ENCODE peak calls at places on chromosomes 1 and 21, in seven cellular contexts. N is brain microvascular endothelial cell, B is AG04450, H is dorsolateral prefrontal cortex, Q is sigmoid colon, V is HCT116, P is tibial artery. D is an unnamed sample.

GRCh38 chr1:44276006-44276405 is 62.7 kb downstream of the DMAP1 start:
- DNase-seq in N (peak), Q (no peak), B (no peak), P (no peak), H (no peak), V (no peak), D (no peak)

GRCh38 chr1:241560511-241561187 is 28.5 kb downstream of the KMO start:
- DNase-seq in H (no peak), N (no peak), B (no peak), V (no peak), P (no peak), Q (no peak), D (no peak)

GRCh38 chr1:995665-996633 is 3.9 kb downstream of the HES4 start:
- DNase-seq in N (no peak), B (no peak), Q (peak), P (no peak), H (no peak), V (no peak), D (no peak)

GRCh38 chr1:205076245-205076761 is 8.0 kb downstream of the TMEM81 start:
- DNase-seq in B (no peak), N (no peak), H (no peak), V (no peak), Q (no peak), P (no peak), D (no peak)

GRCh38 chr1:1001631-1002300 is 1.9 kb upstream of the HES4 start:
- DNase-seq in Q (peak), N (no peak), H (peak), B (no peak), V (peak), P (peak), D (peak)

GRCh38 chr1:12464627-12465056 is 153.4 kb downstream of the DHRS3 start:
- DNase-seq in N (peak), H (no peak), B (peak), P (peak), V (no peak), Q (peak), D (no peak)

GRCh38 chr1:173048629-173049326 is 2.0 kb downstream of the TNFSF18 start:
- DNase-seq in N (no peak), Q (no peak), V (no peak), P (no peak), H (no peak), B (no peak), D (no peak)

GRCh38 chr1:31013187-31013864 is 52.2 kb downstream of the PUM1 start:
- DNase-seq in Q (no peak), B (no peak), N (no peak), H (no peak), P (no peak), V (no peak), D (no peak)

GRCh38 chr1:23600283-23600682 is 41.0 kb upstream of the ID3 start:
- DNase-seq in P (no peak), N (no peak), B (no peak), V (no peak), H (no peak), Q (no peak), D (no peak)

GRCh38 chr1:167922611-167923074 is 8.7 kb upstream of the ADCY10 start:
- DNase-seq in B (no peak), Q (no peak), V (no peak), N (no peak), H (no peak), P (no peak), D (no peak)

GRCh38 chr1:86429830-86430229 is 5.9 kb downstream of the CLCA2 start:
- DNase-seq in B (peak), V (no peak), N (peak), Q (peak), P (peak), H (no peak), D (peak)

GRCh38 chr1:66730462-66730861 is 21.8 kb upstream of the DYNLT5 start:
- DNase-seq in V (no peak), N (no peak), Q (no peak), H (no peak), B (no peak), P (no peak), D (no peak)

GRCh38 chr1:169733924-169734323 is at the start of gene SELE:
- DNase-seq in N (no peak), P (no peak), V (no peak), H (no peak), B (no peak), Q (no peak), D (no peak)

GRCh38 chr1:43359696-43360095 is 915 bp downstream of the CDC20 start:
- DNase-seq in N (no peak), Q (no peak), P (no peak), B (no peak), H (no peak), V (no peak), D (no peak)

GRCh38 chr1:226523646-226524406 is 24.7 kb upstream of the STUM start:
- DNase-seq in B (no peak), P (no peak), H (no peak), V (no peak), N (no peak), Q (no peak), D (no peak)

GRCh38 chr21:26447932-26448331 is 125.2 kb downstream of the CYYR1 start:
- DNase-seq in B (no peak), H (no peak), P (no peak), V (no peak), N (no peak), Q (no peak), D (no peak)

GRCh38 chr1:179968994-179969919 is 14.6 kb downstream of the CEP350 start:
- DNase-seq in N (no peak), Q (no peak), P (peak), B (no peak), V (no peak), H (no peak), D (no peak)

GRCh38 chr21:31711326-31711725 is 20.6 kb downstream of the SCAF4 start:
- DNase-seq in B (no peak), P (no peak), Q (no peak), V (no peak), N (no peak), H (no peak), D (no peak)

GRCh38 chr21:37530901-37531351 is 164.4 kb downstream of the DYRK1A start:
- DNase-seq in B (no peak), H (no peak), N (no peak), P (no peak), Q (no peak), V (no peak), D (no peak)

GRCh38 chr21:43937051-43937832 is 72.2 kb downstream of the AGPAT3 start:
- DNase-seq in H (no peak), B (no peak), N (no peak), Q (no peak), V (no peak), P (no peak), D (no peak)

GRCh38 chr1:231625975-231626534 is 535 bp upstream of the DISC1 start:
- DNase-seq in P (no peak), V (no peak), N (no peak), H (no peak), B (no peak), Q (no peak), D (no peak)

GRCh38 chr1:244319283-244320132 is 132.2 kb downstream of the ADSS2 start:
- DNase-seq in H (no peak), B (peak), N (peak), P (no peak), Q (no peak), V (no peak), D (no peak)

GRCh38 chr21:32921632-32922230 is 104.0 kb upstream of the OLIG2 start:
- DNase-seq in P (no peak), V (peak), Q (no peak), H (no peak), N (no peak), B (no peak), D (no peak)

GRCh38 chr1:181151378-181152326 is 63.2 kb downstream of the IER5 start:
- DNase-seq in N (no peak), V (no peak), Q (peak), H (no peak), B (no peak), P (no peak), D (no peak)

GRCh38 chr1:192810253-192810880 is 1.5 kb downstream of the RGS2 start:
- DNase-seq in Q (peak), B (peak), H (no peak), P (peak), N (no peak), V (no peak), D (no peak)

GRCh38 chr1:168112673-168113305 is 23.9 kb downstream of the GPR161 start:
- DNase-seq in N (peak), H (no peak), V (no peak), Q (no peak), B (peak), P (no peak), D (peak)

GRCh38 chr1:41492341-41492848 is 7.9 kb upstream of the EDN2 start:
- DNase-seq in V (no peak), Q (no peak), P (no peak), H (no peak), N (no peak), B (no peak), D (no peak)

GRCh38 chr21:42243026-42243425 is 24.1 kb downstream of the ABCG1 start:
- DNase-seq in B (no peak), Q (no peak), V (no peak), H (no peak), P (no peak), N (no peak), D (no peak)

GRCh38 chr21:42865361-42866160 is 13.8 kb downstream of the WDR4 start:
- DNase-seq in H (peak), B (no peak), N (no peak), Q (peak), V (no peak), P (no peak), D (no peak)

GRCh38 chr1:62493656-62494055 is 56.8 kb downstream of the USP1 start:
- DNase-seq in N (no peak), H (no peak), Q (no peak), V (no peak), B (no peak), P (no peak), D (peak)

GRCh38 chr1:235409045-235409820 is 42.0 kb downstream of the TBCE start:
- DNase-seq in B (no peak), V (no peak), H (no peak), Q (no peak), P (no peak), N (no peak), D (no peak)

GRCh38 chr1:246800800-246801199 is 76.6 kb downstream of the SCCPDH start:
- DNase-seq in N (no peak), B (no peak), V (no peak), Q (no peak), H (no peak), P (no peak), D (no peak)

GRCh38 chr1:103146143-103146542 is 37.8 kb upstream of the COL11A1 start:
- DNase-seq in Q (no peak), H (no peak), V (no peak), P (no peak), B (no peak), N (no peak), D (no peak)

GRCh38 chr1:166391677-166392076 is 224.9 kb upstream of the FAM78B start:
- DNase-seq in V (no peak), H (no peak), Q (no peak), B (no peak), P (no peak), N (no peak), D (peak)

GRCh38 chr1:152110365-152110859 is 4.8 kb downstream of the TCHH start:
- DNase-seq in P (no peak), N (peak), B (no peak), Q (no peak), V (no peak), H (peak), D (peak)

GRCh38 chr1:38151399-38151798 is 104.8 kb upstream of the POU3F1 start:
- DNase-seq in P (no peak), N (no peak), V (no peak), H (no peak), B (no peak), Q (no peak), D (no peak)
- H3K27ac ChIP-seq in P (no peak), N (no peak), V (no peak), H (no peak), B (no peak), Q (no peak), D (no peak)

GRCh38 chr1:209199822-209200221 is 383.7 kb upstream of the CAMK1G start:
- DNase-seq in N (no peak), V (no peak), B (no peak), P (no peak), Q (no peak), H (no peak), D (no peak)
- TF ChIP-seq CTCF in N (no peak), V (no peak), B (no peak), P (no peak), Q (no peak), H (no peak), D (no peak)

DNA sequence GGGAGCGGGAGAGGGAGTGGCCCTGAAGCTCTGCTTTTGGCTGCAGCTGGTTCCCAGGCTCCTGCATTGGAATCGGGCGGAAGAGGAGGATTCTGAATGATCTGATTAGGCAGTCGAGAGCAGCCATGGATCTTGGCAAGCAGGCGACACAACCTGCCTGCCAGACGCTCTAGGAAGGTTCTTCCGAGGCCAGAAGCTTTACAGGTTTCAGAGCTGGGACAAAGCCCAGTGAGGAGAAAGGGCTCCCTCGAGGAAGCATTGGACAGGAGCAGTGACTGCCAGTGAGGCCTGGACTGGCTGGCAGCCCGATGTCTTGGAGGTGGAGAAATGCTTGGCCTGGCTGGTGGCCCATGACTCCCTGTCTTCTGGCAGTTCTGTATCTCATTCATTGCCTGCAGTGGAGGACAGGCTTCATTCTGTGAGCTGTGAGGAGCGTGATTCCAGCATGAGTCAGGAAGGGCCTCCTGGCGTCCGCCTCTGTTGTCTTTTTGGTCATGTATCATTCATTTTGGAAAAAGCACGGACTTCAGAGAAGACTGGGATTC is 132.7 kb upstream of the IPO9 start:
- DNase-seq in H (peak), V (no peak), P (peak), Q (peak), N (peak), B (peak), D (peak)
- H3K27ac ChIP-seq in H (peak), V (no peak), P (peak), Q (peak), N (peak), B (peak), D (peak)

GRCh38 chr1:92461364-92462097 is 25.2 kb downstream of the GFI1 start:
- DNase-seq in B (no peak), N (no peak), P (no peak), H (no peak), Q (no peak), V (no peak), D (no peak)
- TF ChIP-seq CTCF in B (no peak), N (no peak), P (no peak), H (no peak), Q (no peak), V (no peak), D (no peak)

GRCh38 chr21:38790961-38791360 is 14.8 kb upstream of the ETS2 start:
- DNase-seq in B (no peak), Q (no peak), V (no peak), P (no peak), N (no peak), H (no peak), D (no peak)
- H3K27ac ChIP-seq in B (no peak), Q (no peak), V (no peak), P (no peak), N (no peak), H (no peak), D (no peak)

DNA sequence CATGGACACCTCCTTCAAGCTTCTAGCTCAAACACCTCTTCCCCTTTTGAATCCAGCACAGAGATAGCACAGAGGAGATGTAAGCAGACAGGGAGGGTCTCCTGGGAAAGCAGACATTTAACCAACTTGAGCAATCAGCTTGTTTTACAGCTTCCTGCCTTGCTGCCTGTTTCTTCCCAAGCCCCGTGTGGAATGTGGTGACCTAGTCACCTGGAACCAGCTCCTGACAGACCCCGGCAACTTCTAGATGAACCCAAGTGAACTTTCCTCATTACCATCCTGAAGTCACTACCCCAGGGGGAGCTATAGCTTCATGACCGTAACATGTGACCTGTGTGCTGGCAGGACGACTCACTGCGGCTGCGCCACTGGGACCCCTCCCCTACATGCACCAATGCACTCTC is 24.1 kb upstream of the TTF2 start:
- DNase-seq in V (no peak), Q (no peak), P (no peak), N (no peak), H (no peak), B (no peak), D (no peak)
- TF ChIP-seq CTCF in V (no peak), Q (no peak), P (no peak), N (no peak), H (no peak), B (no peak), D (no peak)

DNA sequence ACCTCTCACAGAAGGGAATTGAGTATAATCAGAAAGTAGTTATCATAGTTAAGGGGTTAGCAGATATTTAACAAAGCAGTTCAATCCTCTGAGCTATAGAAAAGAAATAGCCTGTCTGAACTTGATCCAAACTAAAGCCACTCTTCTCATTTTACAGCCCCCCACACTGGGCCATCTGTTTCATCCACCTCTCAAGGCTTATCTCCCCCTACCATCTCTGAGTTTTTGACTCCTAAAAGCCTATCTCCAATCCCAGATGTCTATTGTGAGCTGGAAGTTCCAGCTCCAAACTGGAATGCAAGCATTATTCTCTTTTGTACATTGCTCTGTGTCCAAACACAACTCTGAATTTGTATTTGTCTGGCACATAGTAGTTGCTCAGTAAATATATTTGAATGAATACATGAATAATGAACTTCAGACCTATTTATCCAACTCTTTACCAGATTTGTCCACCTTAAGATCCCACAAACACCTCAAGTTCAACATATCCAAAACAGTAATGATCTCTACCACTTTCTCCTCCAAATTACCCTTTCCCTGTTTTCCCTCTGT is 98.1 kb downstream of the PLPP3 start:
- DNase-seq in P (no peak), Q (no peak), N (no peak), B (no peak), H (no peak), V (no peak), D (no peak)
- H3K27ac ChIP-seq in P (no peak), Q (no peak), N (no peak), B (no peak), H (no peak), V (no peak), D (no peak)

DNA sequence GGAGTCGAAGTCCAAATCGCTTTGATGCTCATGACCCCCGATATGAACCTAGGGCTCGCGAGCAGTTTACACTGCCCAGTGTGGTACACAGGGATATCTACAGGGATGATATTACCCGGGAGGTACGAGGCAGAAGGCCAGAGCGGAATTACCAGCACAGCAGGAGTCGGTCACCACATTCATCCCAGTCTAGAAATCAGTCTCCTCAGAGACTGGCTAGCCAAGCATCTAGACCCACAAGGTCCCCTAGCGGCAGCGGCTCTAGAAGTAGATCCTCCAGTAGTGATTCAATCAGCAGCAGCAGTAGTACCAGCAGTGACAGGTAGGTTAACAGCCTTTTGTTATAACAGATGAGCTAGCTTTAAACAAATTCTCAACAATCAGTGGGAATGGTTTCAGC is 28.9 kb downstream of the SPEN start:
- DNase-seq in B (no peak), P (no peak), H (no peak), Q (no peak), V (no peak), N (peak), D (no peak)
- TF ChIP-seq CTCF in B (peak), P (peak), H (no peak), Q (no peak), V (peak), N (peak), D (no peak)

GRCh38 chr1:18953656-18954259 is 2.7 kb downstream of the IFFO2 start:
- DNase-seq in H (no peak), Q (no peak), P (no peak), B (no peak), V (no peak), N (no peak), D (peak)

GRCh38 chr1:18956189-18957135 is at the start of gene IFFO2:
- DNase-seq in N (peak), V (peak), Q (peak), H (peak), B (peak), P (peak), D (peak)

GRCh38 chr1:18954270-18955071 is 2.0 kb downstream of the IFFO2 start:
- DNase-seq in P (no peak), V (no peak), Q (no peak), B (no peak), N (peak), H (no peak), D (peak)

GRCh38 chr1:18955442-18956188 is 861 bp downstream of the IFFO2 start:
- DNase-seq in N (no peak), Q (no peak), B (no peak), H (no peak), V (no peak), P (no peak), D (peak)

GRCh38 chr1:18955116-18955441 is 1.4 kb downstream of the IFFO2 start:
- DNase-seq in V (no peak), Q (no peak), N (no peak), P (no peak), B (no peak), H (no peak), D (no peak)
- H3K27ac ChIP-seq in V (peak), Q (peak), N (peak), P (peak), B (no peak), H (peak), D (peak)

GRCh38 chr1:216119600-216119999 is 303.6 kb downstream of the USH2A start:
- DNase-seq in P (no peak), B (peak), Q (no peak), V (peak), N (peak), H (no peak), D (peak)
- TF ChIP-seq CTCF in P (no peak), B (peak), Q (no peak), V (peak), N (peak), H (peak), D (peak)